ENCODE peak calls at places on chromosomes 6 and 20, in seven cellular contexts. Q, Y, J, D, N, C and T are unnamed samples.

GRCh38 chr6:34423254-34423653 is 2.6 kb downstream of the RPS10 start:
- DNase-seq in Q (no peak), Y (no peak), J (no peak), D (no peak), N (no peak), C (no peak), T (no peak)

GRCh38 chr6:40932366-40932765 is 106.7 kb downstream of the UNC5CL start:
- DNase-seq in Q (no peak), Y (no peak), J (no peak), D (no peak), N (no peak), C (no peak), T (no peak)

GRCh38 chr6:168016756-168017525 is 19.5 kb downstream of the KIF25 start:
- DNase-seq in Q (no peak), Y (no peak), J (no peak), D (no peak), N (no peak), C (peak), T (no peak)

GRCh38 chr20:6994452-6994851 is 227.0 kb downstream of the BMP2 start:
- DNase-seq in Q (no peak), Y (peak), J (no peak), D (peak), N (no peak), C (no peak), T (no peak)

GRCh38 chr6:123007885-123008284 is 11.8 kb downstream of the CLVS2 start:
- DNase-seq in Q (no peak), Y (no peak), J (no peak), D (no peak), N (no peak), C (no peak), T (no peak)

GRCh38 chr20:47008842-47009518 is 114.3 kb downstream of the EYA2 start:
- DNase-seq in Q (no peak), Y (no peak), J (no peak), D (no peak), N (no peak), C (no peak), T (no peak)

GRCh38 chr6:73521351-73522254 is 771 bp upstream of the EEF1A1 start:
- DNase-seq in Q (peak), Y (no peak), J (no peak), D (peak), N (no peak), C (no peak), T (peak)

GRCh38 chr6:86916393-86916792 is 20.9 kb upstream of the HTR1E start:
- DNase-seq in Q (no peak), Y (no peak), J (no peak), D (no peak), N (no peak), C (no peak), T (no peak)

GRCh38 chr20:47784599-47785320 is 521 bp downstream of the SULF2 start:
- DNase-seq in Q (peak), Y (peak), J (no peak), D (no peak), N (no peak), C (peak), T (no peak)

GRCh38 chr20:52598306-52598705 is 373.9 kb upstream of the TSHZ2 start:
- DNase-seq in Q (no peak), Y (no peak), J (no peak), D (no peak), N (no peak), C (no peak), T (no peak)

GRCh38 chr20:57663681-57664451 is 43.6 kb upstream of the ZBP1 start:
- DNase-seq in Q (no peak), Y (no peak), J (no peak), D (no peak), N (no peak), C (no peak), T (no peak)

GRCh38 chr6:25026723-25027122 is 91.0 kb upstream of the RIPOR2 start:
- DNase-seq in Q (no peak), Y (no peak), J (no peak), D (no peak), N (no peak), C (no peak), T (no peak)

GRCh38 chr6:163780993-163781392 is 366.5 kb downstream of the QKI start:
- DNase-seq in Q (no peak), Y (no peak), J (peak), D (peak), N (no peak), C (no peak), T (no peak)

GRCh38 chr6:87714093-87714809 is 12.2 kb upstream of the AKIRIN2 start:
- DNase-seq in Q (no peak), Y (no peak), J (no peak), D (peak), N (no peak), C (no peak), T (no peak)

GRCh38 chr6:151069641-151070040 is 170.1 kb upstream of the AKAP12 start:
- DNase-seq in Q (no peak), Y (no peak), J (no peak), D (no peak), N (no peak), C (no peak), T (no peak)

GRCh38 chr6:10809098-10809497 is 29.2 kb downstream of the MAK start:
- DNase-seq in Q (no peak), Y (no peak), J (no peak), D (no peak), N (no peak), C (no peak), T (no peak)

GRCh38 chr6:146312606-146313005 is 231.0 kb upstream of the RAB32 start:
- DNase-seq in Q (no peak), Y (no peak), J (no peak), D (peak), N (no peak), C (no peak), T (no peak)

GRCh38 chr6:131041814-131042213 is 21.2 kb downstream of the EPB41L2 start:
- DNase-seq in Q (no peak), Y (no peak), J (no peak), D (no peak), N (no peak), C (no peak), T (no peak)

GRCh38 chr20:40508821-40509220 is 180.2 kb downstream of the MAFB start:
- DNase-seq in Q (no peak), Y (peak), J (no peak), D (no peak), N (no peak), C (no peak), T (no peak)

GRCh38 chr6:40340196-40340595 is 247.0 kb downstream of the LRFN2 start:
- DNase-seq in Q (no peak), Y (no peak), J (no peak), D (no peak), N (no peak), C (no peak), T (no peak)

GRCh38 chr20:2652724-2653510 is 485 bp downstream of the NOP56 start:
- DNase-seq in Q (peak), Y (no peak), J (no peak), D (no peak), N (no peak), C (no peak), T (no peak)

GRCh38 chr6:44081753-44082152 is 45.5 kb downstream of the MRPL14 start:
- DNase-seq in Q (no peak), Y (no peak), J (no peak), D (no peak), N (no peak), C (no peak), T (no peak)

GRCh38 chr20:37481610-37482009 is 39.4 kb upstream of the NNAT start:
- DNase-seq in Q (no peak), Y (no peak), J (no peak), D (no peak), N (no peak), C (no peak), T (no peak)

GRCh38 chr6:144595266-144595665 is 310.1 kb downstream of the UTRN start:
- DNase-seq in Q (no peak), Y (no peak), J (no peak), D (no peak), N (no peak), C (no peak), T (no peak)

GRCh38 chr6:158769696-158770446 is 49.3 kb downstream of the EZR start:
- DNase-seq in Q (no peak), Y (no peak), J (peak), D (no peak), N (no peak), C (no peak), T (no peak)

GRCh38 chr20:1816384-1817381 is 78.5 kb upstream of the SIRPA start:
- DNase-seq in Q (no peak), Y (peak), J (peak), D (peak), N (no peak), C (no peak), T (no peak)

GRCh38 chr6:150336299-150336698 is 32.5 kb upstream of the IYD start:
- DNase-seq in Q (no peak), Y (no peak), J (no peak), D (no peak), N (no peak), C (no peak), T (no peak)

GRCh38 chr20:38806855-38807655 is 1.6 kb downstream of the PPP1R16B start:
- DNase-seq in Q (no peak), Y (no peak), J (peak), D (no peak), N (peak), C (no peak), T (peak)

GRCh38 chr20:16810216-16810615 is 62.1 kb downstream of the OTOR start:
- DNase-seq in Q (no peak), Y (no peak), J (no peak), D (no peak), N (no peak), C (no peak), T (no peak)

GRCh38 chr6:6006428-6007310 is at the start of gene NRN1:
- DNase-seq in Q (peak), Y (no peak), J (no peak), D (no peak), N (no peak), C (no peak), T (no peak)

GRCh38 chr6:121439456-121440250 is 4.2 kb downstream of the GJA1 start:
- DNase-seq in Q (no peak), Y (no peak), J (no peak), D (no peak), N (no peak), C (no peak), T (no peak)

GRCh38 chr6:77707603-77708002 is 54.8 kb downstream of the MEI4 start:
- DNase-seq in Q (no peak), Y (no peak), J (no peak), D (no peak), N (no peak), C (no peak), T (no peak)

GRCh38 chr6:92023410-92023940 is 1395.9 kb downstream of the EPHA7 start:
- DNase-seq in Q (no peak), Y (no peak), J (no peak), D (no peak), N (no peak), C (no peak), T (no peak)

GRCh38 chr6:111552241-111552744 is 53.4 kb downstream of the TRAF3IP2 start:
- DNase-seq in Q (no peak), Y (peak), J (peak), D (peak), N (no peak), C (peak), T (no peak)

GRCh38 chr6:139722540-139722939 is 348.1 kb upstream of the CITED2 start:
- DNase-seq in Q (no peak), Y (no peak), J (no peak), D (no peak), N (no peak), C (no peak), T (no peak)

GRCh38 chr20:13276945-13277582 is 56.0 kb downstream of the ISM1 start:
- DNase-seq in Q (no peak), Y (no peak), J (no peak), D (peak), N (no peak), C (no peak), T (no peak)